ENCODE peak calls at places on chromosomes 3 and 15, in ten cellular contexts. X is A172; I is kidney epithelial cell; U is cardiac muscle cell; Z is GM13977; S is neural crest cell; G is WTC11; R is naive thymus-derived CD4-positive, alpha-beta T cell; T is activated CD8-positive, alpha-beta memory T cell treated with anti-CD3 and anti-CD28 coated beads for 1 hour; W is endothelial cell. D is an unnamed sample.

GRCh38 chr15:31867536-31868442 is 162.5 kb upstream of the CHRNA7 start:
- DNase-seq in X (peak), I (no peak), U (peak), Z (peak), S (peak), G (peak), R (peak), T (peak), W (peak), D (peak)

GRCh38 chr15:65638681-65639089 is 16.9 kb downstream of the SLC24A1 start:
- DNase-seq in X (peak), I (no peak), U (peak), Z (peak), S (peak), G (no peak), R (peak), T (no peak), W (peak), D (peak)

GRCh38 chr15:61232266-61232665 is 3.2 kb upstream of the RORA start:
- DNase-seq in X (no peak), I (no peak), U (no peak), Z (no peak), S (no peak), G (no peak), R (no peak), T (no peak), W (no peak), D (no peak)

GRCh38 chr3:55160241-55160877 is 232.5 kb upstream of the LRTM1 start:
- DNase-seq in X (peak), I (peak), U (peak), Z (no peak), S (no peak), G (no peak), R (no peak), T (no peak), W (no peak), D (peak)

GRCh38 chr3:44387404-44387803 is 48.8 kb downstream of the TCAIM start:
- DNase-seq in X (no peak), I (no peak), U (no peak), Z (no peak), S (no peak), G (no peak), R (no peak), T (no peak), W (no peak), D (no peak)

GRCh38 chr3:11120091-11120845 is 34.0 kb upstream of the HRH1 start:
- DNase-seq in X (no peak), I (no peak), U (peak), Z (no peak), S (no peak), G (no peak), R (no peak), T (no peak), W (peak), D (no peak)

GRCh38 chr3:132199451-132199850 is 117.8 kb upstream of the ACP3 start:
- DNase-seq in X (no peak), I (no peak), U (no peak), Z (no peak), S (no peak), G (no peak), R (no peak), T (no peak), W (no peak), D (no peak)

GRCh38 chr3:88025001-88025552 is 33.7 kb downstream of the CGGBP1 start:
- DNase-seq in X (no peak), I (no peak), U (no peak), Z (no peak), S (no peak), G (no peak), R (no peak), T (no peak), W (no peak), D (no peak)

GRCh38 chr3:173617490-173617889 is 219.9 kb downstream of the NLGN1 start:
- DNase-seq in X (no peak), I (no peak), U (no peak), Z (no peak), S (no peak), G (no peak), R (no peak), T (no peak), W (no peak), D (no peak)

GRCh38 chr3:18830087-18830486 is 318.2 kb upstream of the KCNH8 start:
- DNase-seq in X (peak), I (no peak), U (no peak), Z (no peak), S (no peak), G (no peak), R (peak), T (no peak), W (no peak), D (no peak)

GRCh38 chr3:16026753-16027152 is 147.7 kb upstream of the GALNT15 start:
- DNase-seq in X (no peak), I (no peak), U (peak), Z (no peak), S (no peak), G (no peak), R (no peak), T (no peak), W (no peak), D (no peak)

GRCh38 chr15:68346986-68347385 is 69.4 kb downstream of the FEM1B start:
- DNase-seq in X (no peak), I (no peak), U (no peak), Z (no peak), S (no peak), G (no peak), R (no peak), T (no peak), W (no peak), D (no peak)

GRCh38 chr3:177589921-177590336 is 392.6 kb upstream of the TBL1XR1 start:
- DNase-seq in X (peak), I (peak), U (peak), Z (peak), S (no peak), G (no peak), R (no peak), T (no peak), W (no peak), D (peak)

GRCh38 chr3:17730318-17730967 is 12.0 kb downstream of the TBC1D5 start:
- DNase-seq in X (peak), I (no peak), U (peak), Z (no peak), S (no peak), G (no peak), R (no peak), T (no peak), W (no peak), D (peak)

GRCh38 chr3:169494982-169495381 is 168.5 kb downstream of the MECOM start:
- DNase-seq in X (no peak), I (no peak), U (no peak), Z (no peak), S (no peak), G (no peak), R (no peak), T (no peak), W (no peak), D (no peak)

GRCh38 chr3:154819491-154819890 is 260.6 kb upstream of the MME start:
- DNase-seq in X (no peak), I (no peak), U (no peak), Z (no peak), S (no peak), G (no peak), R (no peak), T (no peak), W (no peak), D (no peak)

GRCh38 chr15:48516125-48516524 is 129.4 kb downstream of the FBN1 start:
- DNase-seq in X (no peak), I (no peak), U (peak), Z (no peak), S (no peak), G (no peak), R (no peak), T (no peak), W (no peak), D (no peak)

GRCh38 chr15:100468265-100468664 is 60.5 kb downstream of the CERS3 start:
- DNase-seq in X (no peak), I (no peak), U (peak), Z (no peak), S (no peak), G (no peak), R (no peak), T (no peak), W (no peak), D (no peak)

GRCh38 chr15:79433610-79434009 is 1.5 kb downstream of the MINAR1 start:
- DNase-seq in X (no peak), I (no peak), U (no peak), Z (no peak), S (no peak), G (peak), R (no peak), T (no peak), W (peak), D (no peak)

GRCh38 chr3:32816439-32817194 is 1.2 kb upstream of the TRIM71 start:
- DNase-seq in X (no peak), I (no peak), U (peak), Z (peak), S (peak), G (peak), R (peak), T (no peak), W (peak), D (peak)

GRCh38 chr3:46942481-46943236 is 33.9 kb downstream of the CCDC12 start:
- DNase-seq in X (no peak), I (no peak), U (no peak), Z (no peak), S (no peak), G (no peak), R (no peak), T (no peak), W (no peak), D (no peak)

GRCh38 chr3:23325466-23326065 is 122.4 kb downstream of the UBE2E2 start:
- DNase-seq in X (peak), I (no peak), U (no peak), Z (no peak), S (no peak), G (no peak), R (no peak), T (no peak), W (no peak), D (no peak)

D was measured in ACHN.